ENCODE peak calls at places on chromosomes 16 and 17, in ten cellular contexts. One of them, this sample, is unnamed. For H3K4me1 and H3K27me3, the result is how much of the 10 kb centered on the place peaks cover.

GRCh38 chr17:37048806-37049205 is 100.1 kb downstream of the AATF start:
- DNase-seq in cardiac muscle cell: no peak
- DNase-seq in HCT116: no peak
- DNase-seq in GM23248: no peak
- DNase-seq in lower lobe of right lung: no peak
- DNase-seq in aorta: no peak
- DNase-seq in heart left ventricle: no peak
- DNase-seq in tibial nerve: no peak
- DNase-seq in A673: no peak
- DNase-seq in prostate gland: no peak
- DNase-seq in this sample: no peak

GRCh38 chr16:58684001-58684353 is 593 bp downstream of the SLC38A7 start:
- DNase-seq in cardiac muscle cell: no peak
- DNase-seq in HCT116: no peak
- DNase-seq in GM23248: peak
- DNase-seq in lower lobe of right lung: no peak
- DNase-seq in aorta: no peak
- DNase-seq in heart left ventricle: no peak
- DNase-seq in tibial nerve: no peak
- DNase-seq in A673: no peak
- DNase-seq in prostate gland: no peak
- DNase-seq in this sample: no peak

GRCh38 chr17:8870406-8871040 is 3.0 kb upstream of the PIK3R6 start:
- DNase-seq in cardiac muscle cell: no peak
- DNase-seq in HCT116: no peak
- DNase-seq in GM23248: no peak
- DNase-seq in lower lobe of right lung: no peak
- DNase-seq in aorta: peak
- DNase-seq in heart left ventricle: no peak
- DNase-seq in tibial nerve: no peak
- DNase-seq in A673: no peak
- DNase-seq in prostate gland: no peak
- DNase-seq in this sample: no peak

GRCh38 chr17:511001-511690 is 158.5 kb upstream of the RPH3AL start:
- DNase-seq in cardiac muscle cell: no peak
- DNase-seq in HCT116: no peak
- DNase-seq in GM23248: peak
- DNase-seq in lower lobe of right lung: no peak
- DNase-seq in aorta: peak
- DNase-seq in heart left ventricle: no peak
- DNase-seq in tibial nerve: peak
- DNase-seq in A673: no peak
- DNase-seq in prostate gland: no peak
- DNase-seq in this sample: no peak

GRCh38 chr17:61442878-61443474 is 9.2 kb upstream of the TBX4 start:
- DNase-seq in cardiac muscle cell: no peak
- DNase-seq in HCT116: no peak
- DNase-seq in GM23248: no peak
- DNase-seq in lower lobe of right lung: no peak
- DNase-seq in aorta: no peak
- DNase-seq in heart left ventricle: no peak
- DNase-seq in tibial nerve: no peak
- DNase-seq in A673: no peak
- DNase-seq in prostate gland: no peak
- DNase-seq in this sample: no peak

GRCh38 chr17:77684803-77685580 is 273.5 kb upstream of the TNRC6C start:
- DNase-seq in cardiac muscle cell: no peak
- DNase-seq in HCT116: no peak
- DNase-seq in GM23248: no peak
- DNase-seq in lower lobe of right lung: no peak
- DNase-seq in aorta: no peak
- DNase-seq in heart left ventricle: no peak
- DNase-seq in tibial nerve: no peak
- DNase-seq in A673: no peak
- DNase-seq in prostate gland: no peak
- DNase-seq in this sample: no peak

GRCh38 chr17:37084375-37084774 is 135.6 kb downstream of the AATF start:
- DNase-seq in cardiac muscle cell: no peak
- DNase-seq in HCT116: no peak
- DNase-seq in GM23248: no peak
- DNase-seq in lower lobe of right lung: no peak
- DNase-seq in aorta: no peak
- DNase-seq in heart left ventricle: no peak
- DNase-seq in tibial nerve: no peak
- DNase-seq in A673: no peak
- DNase-seq in prostate gland: no peak
- DNase-seq in this sample: no peak

GRCh38 chr16:5056347-5056746 is 9.4 kb downstream of the C16orf89 start:
- DNase-seq in cardiac muscle cell: peak
- DNase-seq in HCT116: peak
- DNase-seq in GM23248: peak
- DNase-seq in lower lobe of right lung: no peak
- DNase-seq in aorta: peak
- DNase-seq in heart left ventricle: no peak
- DNase-seq in tibial nerve: no peak
- DNase-seq in A673: peak
- DNase-seq in prostate gland: no peak
- DNase-seq in this sample: no peak

GRCh38 chr17:56000411-56000810 is 152.9 kb upstream of the ANKFN1 start:
- DNase-seq in cardiac muscle cell: no peak
- DNase-seq in HCT116: no peak
- DNase-seq in GM23248: no peak
- DNase-seq in lower lobe of right lung: no peak
- DNase-seq in aorta: no peak
- DNase-seq in heart left ventricle: no peak
- DNase-seq in tibial nerve: no peak
- DNase-seq in A673: no peak
- DNase-seq in prostate gland: no peak
- DNase-seq in this sample: no peak

GRCh38 chr16:88005148-88005547 is 53.9 kb downstream of the BANP start:
- DNase-seq in cardiac muscle cell: peak
- DNase-seq in HCT116: no peak
- DNase-seq in GM23248: peak
- DNase-seq in lower lobe of right lung: no peak
- DNase-seq in aorta: no peak
- DNase-seq in heart left ventricle: no peak
- DNase-seq in tibial nerve: no peak
- DNase-seq in A673: no peak
- DNase-seq in prostate gland: no peak
- DNase-seq in this sample: no peak

GRCh38 chr17:83065660-83066542 is 13.5 kb upstream of the METRNL start:
- DNase-seq in cardiac muscle cell: no peak
- DNase-seq in HCT116: no peak
- DNase-seq in GM23248: no peak
- DNase-seq in lower lobe of right lung: peak
- DNase-seq in aorta: peak
- DNase-seq in heart left ventricle: peak
- DNase-seq in tibial nerve: no peak
- DNase-seq in A673: no peak
- DNase-seq in prostate gland: no peak
- DNase-seq in this sample: no peak

DNA sequence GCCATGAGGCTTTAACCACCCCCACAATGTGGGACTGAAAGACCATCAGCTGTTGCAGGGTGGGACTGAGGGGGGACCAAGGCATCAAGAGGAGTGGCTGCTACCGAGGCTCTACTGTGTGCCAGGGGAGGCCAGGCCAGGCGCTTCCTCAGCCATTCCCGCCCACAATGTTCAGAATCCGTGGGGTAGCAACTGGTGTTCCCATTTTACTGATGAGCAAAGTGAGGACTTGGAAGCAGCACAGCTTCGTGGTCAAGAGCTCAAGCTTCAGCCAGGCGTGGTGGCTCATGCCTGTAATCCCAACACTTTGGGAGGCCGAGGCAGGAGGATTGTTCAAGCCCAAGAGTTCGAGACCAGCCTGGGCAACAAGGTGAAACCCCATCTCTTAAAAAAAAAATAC is 65.9 kb downstream of the SCNN1B start:
- DNase-seq in cardiac muscle cell: no peak
- DNase-seq in HCT116: no peak
- DNase-seq in GM23248: no peak
- DNase-seq in lower lobe of right lung: no peak
- DNase-seq in aorta: no peak
- DNase-seq in heart left ventricle: no peak
- DNase-seq in tibial nerve: no peak
- DNase-seq in A673: no peak
- DNase-seq in prostate gland: no peak
- DNase-seq in this sample: no peak
- H3K4me1 ChIP-seq in cardiac muscle cell: under half
- H3K4me1 ChIP-seq in HCT116: under half
- H3K4me1 ChIP-seq in GM23248: under half
- H3K4me1 ChIP-seq in lower lobe of right lung: under half
- H3K4me1 ChIP-seq in aorta: under half
- H3K4me1 ChIP-seq in heart left ventricle: under half
- H3K4me1 ChIP-seq in tibial nerve: under half
- H3K4me1 ChIP-seq in A673: under half
- H3K4me1 ChIP-seq in prostate gland: under half
- H3K4me1 ChIP-seq in this sample: under half

DNA sequence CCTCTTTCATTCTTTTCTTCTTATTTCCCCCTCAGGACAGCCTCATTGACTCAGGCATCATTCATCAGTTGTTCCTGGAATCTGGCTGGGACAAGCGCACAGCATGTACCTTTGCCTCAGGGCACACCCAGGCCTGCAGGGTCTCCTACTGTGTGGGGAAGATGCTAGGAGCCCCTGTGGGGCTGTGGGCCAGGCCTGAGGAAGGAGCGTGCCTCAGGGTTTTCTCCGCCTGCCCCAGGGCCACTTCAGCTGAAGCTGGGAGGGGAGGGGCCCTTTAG is 7.8 kb downstream of the ELMO3 start:
- DNase-seq in cardiac muscle cell: no peak
- DNase-seq in HCT116: no peak
- DNase-seq in GM23248: no peak
- DNase-seq in lower lobe of right lung: no peak
- DNase-seq in aorta: no peak
- DNase-seq in heart left ventricle: peak
- DNase-seq in tibial nerve: no peak
- DNase-seq in A673: no peak
- DNase-seq in prostate gland: no peak
- DNase-seq in this sample: no peak
- H3K27me3 ChIP-seq in cardiac muscle cell: under half
- H3K27me3 ChIP-seq in HCT116: under half
- H3K27me3 ChIP-seq in GM23248: under half
- H3K27me3 ChIP-seq in lower lobe of right lung: under half
- H3K27me3 ChIP-seq in aorta: under half
- H3K27me3 ChIP-seq in heart left ventricle: under half
- H3K27me3 ChIP-seq in tibial nerve: under half
- H3K27me3 ChIP-seq in A673: under half
- H3K27me3 ChIP-seq in prostate gland: under half
- H3K27me3 ChIP-seq in this sample: under half

GRCh38 chr17:50443492-50444051 is 17.6 kb downstream of the ACSF2 start:
- DNase-seq in cardiac muscle cell: peak
- DNase-seq in HCT116: no peak
- DNase-seq in GM23248: peak
- DNase-seq in lower lobe of right lung: no peak
- DNase-seq in aorta: no peak
- DNase-seq in heart left ventricle: no peak
- DNase-seq in tibial nerve: no peak
- DNase-seq in A673: peak
- DNase-seq in prostate gland: no peak
- DNase-seq in this sample: no peak
- H3K4me1 ChIP-seq in cardiac muscle cell: half or more
- H3K4me1 ChIP-seq in HCT116: under half
- H3K4me1 ChIP-seq in GM23248: under half
- H3K4me1 ChIP-seq in lower lobe of right lung: under half
- H3K4me1 ChIP-seq in aorta: under half
- H3K4me1 ChIP-seq in heart left ventricle: under half
- H3K4me1 ChIP-seq in tibial nerve: under half
- H3K4me1 ChIP-seq in A673: under half
- H3K4me1 ChIP-seq in prostate gland: under half
- H3K4me1 ChIP-seq in this sample: under half

DNA sequence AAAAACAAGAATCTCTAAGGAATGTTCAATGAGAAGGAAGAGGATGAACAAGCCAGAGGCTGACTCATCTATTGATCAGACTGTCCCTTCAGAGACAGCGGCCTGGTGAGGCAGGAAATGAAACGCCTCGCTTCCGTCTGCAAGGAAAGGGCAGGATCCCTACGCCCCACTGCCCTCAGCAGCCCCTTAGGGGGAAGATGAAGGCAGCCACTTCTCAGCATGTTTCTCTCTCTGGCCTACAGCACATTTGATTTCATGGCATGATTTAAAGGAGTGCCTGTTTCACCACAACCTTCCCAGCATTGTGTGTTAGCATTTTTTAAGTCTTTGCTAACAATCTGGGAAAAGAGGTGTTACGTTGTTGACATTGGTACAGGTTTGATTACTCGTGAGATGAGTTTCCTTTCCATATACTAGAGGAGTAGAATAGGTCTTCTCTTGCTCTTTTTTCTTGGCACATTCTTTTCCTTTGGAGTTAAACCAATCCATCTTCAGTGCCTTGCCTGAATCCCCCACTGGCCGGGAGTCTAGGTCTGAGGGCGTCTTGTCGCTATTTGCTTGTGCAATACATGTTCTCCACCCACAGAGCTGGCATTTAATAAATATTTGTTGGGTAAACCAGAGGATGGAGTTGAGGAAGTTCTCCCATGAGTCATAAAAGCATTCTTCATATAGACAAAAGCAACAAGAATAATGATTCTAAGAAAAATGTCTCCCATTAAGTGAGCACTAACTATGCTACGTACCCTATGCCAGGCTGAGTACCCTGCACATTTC is 47.4 kb downstream of the RBFOX3 start:
- DNase-seq in cardiac muscle cell: no peak
- DNase-seq in HCT116: peak
- DNase-seq in GM23248: peak
- DNase-seq in lower lobe of right lung: peak
- DNase-seq in aorta: peak
- DNase-seq in heart left ventricle: no peak
- DNase-seq in tibial nerve: no peak
- DNase-seq in A673: no peak
- DNase-seq in prostate gland: no peak
- DNase-seq in this sample: no peak
- H3K27me3 ChIP-seq in cardiac muscle cell: under half
- H3K27me3 ChIP-seq in HCT116: under half
- H3K27me3 ChIP-seq in GM23248: under half
- H3K27me3 ChIP-seq in lower lobe of right lung: under half
- H3K27me3 ChIP-seq in aorta: under half
- H3K27me3 ChIP-seq in heart left ventricle: under half
- H3K27me3 ChIP-seq in tibial nerve: under half
- H3K27me3 ChIP-seq in A673: half or more
- H3K27me3 ChIP-seq in prostate gland: under half
- H3K27me3 ChIP-seq in this sample: under half

GRCh38 chr16:70744366-70744765 is 56.6 kb downstream of the VAC14 start:
- DNase-seq in cardiac muscle cell: no peak
- DNase-seq in HCT116: no peak
- DNase-seq in GM23248: no peak
- DNase-seq in lower lobe of right lung: no peak
- DNase-seq in aorta: no peak
- DNase-seq in heart left ventricle: no peak
- DNase-seq in tibial nerve: no peak
- DNase-seq in A673: no peak
- DNase-seq in prostate gland: no peak
- DNase-seq in this sample: no peak
- H3K4me1 ChIP-seq in cardiac muscle cell: under half
- H3K4me1 ChIP-seq in HCT116: under half
- H3K4me1 ChIP-seq in GM23248: under half
- H3K4me1 ChIP-seq in lower lobe of right lung: half or more
- H3K4me1 ChIP-seq in aorta: under half
- H3K4me1 ChIP-seq in heart left ventricle: under half
- H3K4me1 ChIP-seq in tibial nerve: under half
- H3K4me1 ChIP-seq in A673: under half
- H3K4me1 ChIP-seq in prostate gland: under half
- H3K4me1 ChIP-seq in this sample: under half

This sample was measured in iPS DF 6.9.